ENCODE peak calls at places on chromosomes 5 and 9, in seven cellular contexts. Z is heart left ventricle, N is suprapubic skin, X is esophagus squamous epithelium, I is sigmoid colon, R is endodermal cell, S is stomach. V is an unnamed sample. For H3K4me1, the result is how much of the 10 kb centered on the place peaks cover.

GRCh38 chr9:92746567-92747458 is 17.8 kb downstream of the BICD2 start:
- DNase-seq in Z (no peak), N (peak), X (no peak), I (no peak), R (no peak), S (no peak), V (peak)

GRCh38 chr5:156675402-156675801 is 174.7 kb upstream of the PPP1R2B start:
- DNase-seq in Z (no peak), I (no peak), X (no peak), R (no peak), N (no peak), S (no peak), V (no peak)

GRCh38 chr9:75488082-75488713 is 399.9 kb downstream of the OSTF1 start:
- DNase-seq in S (no peak), R (no peak), Z (no peak), X (no peak), I (no peak), N (no peak), V (no peak)

GRCh38 chr5:118326496-118327045 is 661.8 kb downstream of the DTWD2 start:
- DNase-seq in R (no peak), S (no peak), N (no peak), X (no peak), I (no peak), Z (no peak), V (no peak)

GRCh38 chr5:61330341-61330878 is 1.6 kb upstream of the ZSWIM6 start:
- DNase-seq in N (peak), Z (peak), S (no peak), X (no peak), I (peak), R (peak), V (peak)

GRCh38 chr5:135379052-135379654 is 19.9 kb downstream of the MACROH2A1 start:
- DNase-seq in S (no peak), X (no peak), N (no peak), I (no peak), R (no peak), Z (no peak), V (no peak)

GRCh38 chr9:13089721-13090120 is 189.8 kb downstream of the MPDZ start:
- DNase-seq in I (no peak), R (no peak), S (no peak), X (no peak), N (no peak), Z (no peak), V (no peak)

GRCh38 chr5:171484460-171484899 is 65.0 kb downstream of the FGF18 start:
- DNase-seq in S (no peak), X (no peak), I (no peak), Z (no peak), R (peak), N (no peak), V (peak)

DNA sequence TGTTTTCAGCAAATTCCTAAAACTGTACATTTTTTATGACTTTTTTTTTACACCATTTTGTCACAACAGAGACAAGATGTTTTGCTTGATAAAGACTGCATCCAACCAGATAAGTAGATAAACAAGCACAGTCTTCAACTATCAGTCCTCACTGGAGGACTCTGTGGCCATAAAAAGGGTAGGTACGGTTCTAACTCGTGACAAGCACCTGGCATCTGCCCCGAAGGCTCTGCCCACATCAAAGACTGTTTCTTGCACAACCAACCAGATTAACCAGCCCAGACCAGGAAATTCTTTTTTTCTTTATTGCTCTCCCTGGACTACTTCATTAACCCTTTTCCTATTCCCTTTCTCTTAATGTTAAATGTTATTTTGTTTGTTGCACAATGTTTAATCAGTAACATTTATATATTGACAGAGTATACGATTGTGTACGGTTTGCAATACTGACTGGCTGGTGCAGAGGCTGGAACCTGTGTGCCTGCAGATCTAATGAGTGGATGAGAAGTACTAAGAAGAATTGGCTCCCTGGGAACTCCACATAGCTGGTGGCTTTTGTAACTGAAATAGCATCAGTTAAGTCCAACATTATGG is 74.1 kb downstream of the SERINC5 start:
- DNase-seq in I (no peak), R (no peak), N (no peak), Z (no peak), X (no peak), S (peak), V (no peak)
- H3K4me1 ChIP-seq in I (under half), R (under half), N (under half), Z (under half), X (under half), S (half or more), V (under half)

DNA sequence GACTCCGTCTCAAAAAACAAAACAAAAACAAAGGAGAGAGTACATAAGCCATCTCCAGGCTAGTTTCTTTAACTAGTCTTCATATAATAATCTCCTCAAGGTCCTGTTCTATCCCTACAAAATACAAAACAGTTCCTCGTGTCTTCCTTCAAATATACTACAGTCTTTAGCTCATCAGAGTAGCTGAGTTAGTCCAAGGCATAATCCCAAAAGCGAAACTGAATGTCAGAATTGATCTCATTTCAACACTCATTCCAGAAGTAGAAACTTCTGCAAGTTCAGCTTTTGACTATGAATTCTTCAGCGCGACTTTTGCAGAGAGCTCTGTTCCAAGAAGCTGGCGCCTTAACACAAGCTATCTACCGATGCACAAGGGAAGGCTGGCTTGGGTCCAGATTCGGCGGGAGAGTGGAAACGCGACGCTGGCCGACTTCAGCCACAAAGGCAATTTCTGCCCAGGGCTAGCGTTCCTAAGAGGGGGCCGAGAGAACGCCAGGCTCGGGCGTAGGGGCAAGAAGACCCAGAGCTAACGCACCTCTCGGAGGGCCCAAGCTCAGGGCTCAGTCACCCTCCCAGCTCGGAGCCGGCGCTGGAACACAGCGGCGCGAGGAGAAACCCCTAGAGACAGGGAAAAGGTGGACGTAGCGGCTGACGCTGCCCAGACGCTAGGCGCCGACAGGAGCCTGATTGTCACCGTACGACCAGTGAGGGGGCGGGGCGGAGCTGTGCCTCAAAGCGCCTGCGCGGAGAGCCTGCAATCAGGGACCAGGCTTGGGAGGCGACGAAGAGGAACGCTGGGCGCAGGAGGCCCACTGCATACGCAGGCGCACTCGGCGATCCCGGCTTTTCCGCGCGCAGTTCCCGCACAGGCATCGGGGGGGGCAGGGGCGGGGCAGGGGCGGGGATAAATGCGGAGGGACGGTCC is 469 bp upstream of the HSDL2 start:
- DNase-seq in N (peak), I (peak), Z (peak), X (peak), S (peak), R (peak), V (peak)
- H3K4me1 ChIP-seq in N (under half), I (under half), Z (under half), X (under half), S (half or more), R (under half), V (under half)

GRCh38 chr5:151709109-151709735 is 22.5 kb upstream of the SPARC start:
- DNase-seq in I (no peak), N (no peak), X (no peak), Z (no peak), R (no peak), S (no peak), V (no peak)
- H3K4me1 ChIP-seq in I (under half), N (under half), X (under half), Z (under half), R (under half), S (under half), V (under half)

GRCh38 chr9:96619491-96620154 is at the start of gene CDC14B:
- DNase-seq in I (peak), S (peak), N (peak), R (peak), X (no peak), Z (peak), V (peak)
- H3K4me1 ChIP-seq in I (under half), S (under half), N (under half), R (under half), X (under half), Z (under half), V (under half)

GRCh38 chr9:77943053-77943452 is 88.6 kb downstream of the GNAQ start:
- DNase-seq in N (no peak), I (no peak), X (no peak), Z (no peak), R (no peak), S (no peak), V (no peak)

GRCh38 chr9:77945798-77946197 is 85.8 kb downstream of the GNAQ start:
- DNase-seq in X (no peak), S (no peak), R (no peak), I (no peak), N (no peak), Z (no peak), V (peak)

GRCh38 chr9:77951369-77951768 is 80.2 kb downstream of the GNAQ start:
- DNase-seq in N (no peak), Z (no peak), X (no peak), R (no peak), I (no peak), S (no peak), V (no peak)

GRCh38 chr9:77944556-77945261 is 86.9 kb downstream of the GNAQ start:
- DNase-seq in Z (peak), N (no peak), S (no peak), R (peak), I (no peak), X (no peak), V (peak)

GRCh38 chr9:77946969-77947368 is 84.6 kb downstream of the GNAQ start:
- DNase-seq in N (no peak), S (peak), X (no peak), R (no peak), I (no peak), Z (no peak), V (no peak)
- H3K4me1 ChIP-seq in N (half or more), S (half or more), X (half or more), R (under half), I (half or more), Z (under half), V (under half)

DNA sequence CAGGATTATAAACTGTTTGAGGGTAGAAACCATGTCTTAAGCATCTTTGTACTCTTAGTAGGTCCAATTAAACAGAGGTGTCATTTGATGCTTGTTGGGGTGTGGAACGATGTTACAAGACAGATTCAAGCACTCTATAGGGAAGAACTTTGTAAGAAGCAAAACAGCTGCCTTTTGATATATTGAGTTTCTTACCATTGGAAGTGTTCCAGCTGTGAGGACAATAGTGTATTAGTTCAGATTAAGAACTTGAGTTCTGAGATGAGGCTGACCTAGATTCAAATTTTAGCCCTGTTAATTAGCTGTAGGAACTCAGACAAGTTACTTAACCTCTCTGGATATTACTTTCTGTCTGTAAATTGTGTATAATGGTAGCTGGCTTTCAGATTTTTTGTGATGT is 19.6 kb upstream of the ZNF462 start:
- DNase-seq in X (no peak), R (no peak), I (no peak), Z (no peak), N (no peak), S (no peak), V (peak)
- H3K4me1 ChIP-seq in X (under half), R (under half), I (under half), Z (under half), N (under half), S (under half), V (under half)

GRCh38 chr5:143180751-143181150 is 222.7 kb downstream of the NR3C1 start:
- DNase-seq in X (no peak), S (no peak), R (no peak), N (no peak), I (no peak), Z (no peak), V (no peak)
- H3K4me1 ChIP-seq in X (under half), S (half or more), R (under half), N (under half), I (under half), Z (under half), V (under half)

V was measured in endothelial cell of umbilical vein.